ENCODE peak calls at places on chromosomes 13 and 19, in five cellular contexts. P is RWPE2, D is fibroblast of lung, G is fibroblast of the aortic adventitia, X is GM12865. S is an unnamed sample.

GRCh38 chr19:50362656-50363424 is 2.6 kb downstream of the NAPSA start:
- DNase-seq in P (no peak), D (no peak), G (no peak), X (no peak), S (no peak)

GRCh38 chr19:16159655-16160054 is 13.7 kb downstream of the CIB3 start:
- DNase-seq in P (no peak), D (no peak), G (no peak), X (no peak), S (no peak)

GRCh38 chr13:40780822-40781401 is 8.5 kb upstream of the SLC25A15 start:
- DNase-seq in P (no peak), D (peak), G (no peak), X (no peak), S (no peak)

GRCh38 chr13:41268764-41269163 is 5.4 kb upstream of the MTRF1 start:
- DNase-seq in P (no peak), D (peak), G (no peak), X (peak), S (no peak)

GRCh38 chr13:99043700-99044300 is 65.9 kb upstream of the DOCK9 start:
- DNase-seq in P (no peak), D (no peak), G (no peak), X (no peak), S (no peak)

GRCh38 chr13:96218475-96218874 is 128.6 kb downstream of the HS6ST3 start:
- DNase-seq in P (no peak), D (no peak), G (no peak), X (no peak), S (no peak)

GRCh38 chr13:111659842-111660241 is 339.4 kb downstream of the TEX29 start:
- DNase-seq in P (no peak), D (no peak), G (no peak), X (no peak), S (no peak)

GRCh38 chr19:3544742-3545668 is 6.0 kb downstream of the TEKTIP1 start:
- DNase-seq in P (no peak), D (peak), G (peak), X (peak), S (peak)

GRCh38 chr13:41568990-41569387 is 111.6 kb downstream of the RGCC start:
- DNase-seq in P (no peak), D (peak), G (peak), X (no peak), S (no peak)

GRCh38 chr19:18046066-18046718 is 38.2 kb downstream of the ARRDC2 start:
- DNase-seq in P (no peak), D (peak), G (peak), X (no peak), S (no peak)

GRCh38 chr19:23543351-23543750 is 143.7 kb downstream of the ZNF675 start:
- DNase-seq in P (no peak), D (no peak), G (no peak), X (no peak), S (no peak)

GRCh38 chr13:95100525-95101121 is 200.6 kb downstream of the ABCC4 start:
- DNase-seq in P (no peak), D (peak), G (peak), X (peak), S (no peak)

GRCh38 chr19:48635966-48636858 is 967 bp downstream of the DBP start:
- DNase-seq in P (no peak), D (no peak), G (no peak), X (peak), S (no peak)

GRCh38 chr19:1259206-1259872 is 9.8 kb upstream of the CIRBP start:
- DNase-seq in P (no peak), D (peak), G (peak), X (peak), S (peak)

GRCh38 chr19:38850976-38851621 is 1.3 kb upstream of the HNRNPL start:
- DNase-seq in P (no peak), D (no peak), G (no peak), X (peak), S (no peak)

GRCh38 chr13:112545866-112546265 is 42.1 kb downstream of the TUBGCP3 start:
- DNase-seq in P (no peak), D (peak), G (peak), X (no peak), S (no peak)

GRCh38 chr19:737591-738093 is 13.3 kb upstream of the MISP start:
- DNase-seq in P (peak), D (peak), G (no peak), X (peak), S (peak)

GRCh38 chr13:100836696-100837095 is 162.1 kb upstream of the TMTC4 start:
- DNase-seq in P (no peak), D (no peak), G (peak), X (no peak), S (no peak)

GRCh38 chr19:13090511-13091231 is 12.0 kb downstream of the LYL1 start:
- DNase-seq in P (peak), D (no peak), G (no peak), X (no peak), S (no peak)

GRCh38 chr19:30999726-31000125 is 349.5 kb downstream of the TSHZ3 start:
- DNase-seq in P (no peak), D (no peak), G (peak), X (no peak), S (no peak)

GRCh38 chr13:110128546-110128945 is 178.4 kb downstream of the COL4A1 start:
- DNase-seq in P (no peak), D (no peak), G (no peak), X (no peak), S (no peak)

GRCh38 chr19:19539738-19540703 is 2.0 kb downstream of the CILP2 start:
- DNase-seq in P (peak), D (peak), G (no peak), X (peak), S (peak)

GRCh38 chr19:57887195-57887941 is 1.5 kb downstream of the ZNF814 start:
- DNase-seq in P (no peak), D (no peak), G (peak), X (no peak), S (no peak)

GRCh38 chr13:49977992-49978391 is 18.9 kb upstream of the TRIM13 start:
- DNase-seq in P (no peak), D (no peak), G (no peak), X (no peak), S (no peak)

GRCh38 chr19:45558399-45558878 is 26.2 kb downstream of the OPA3 start:
- DNase-seq in P (no peak), D (peak), G (peak), X (peak), S (peak)

GRCh38 chr13:47136659-47136975 is 239.8 kb upstream of the HTR2A start:
- DNase-seq in P (no peak), D (no peak), G (no peak), X (no peak), S (no peak)

GRCh38 chr13:101530293-101530692 is 77.8 kb downstream of the ITGBL1 start:
- DNase-seq in P (no peak), D (peak), G (peak), X (no peak), S (no peak)

DNA sequence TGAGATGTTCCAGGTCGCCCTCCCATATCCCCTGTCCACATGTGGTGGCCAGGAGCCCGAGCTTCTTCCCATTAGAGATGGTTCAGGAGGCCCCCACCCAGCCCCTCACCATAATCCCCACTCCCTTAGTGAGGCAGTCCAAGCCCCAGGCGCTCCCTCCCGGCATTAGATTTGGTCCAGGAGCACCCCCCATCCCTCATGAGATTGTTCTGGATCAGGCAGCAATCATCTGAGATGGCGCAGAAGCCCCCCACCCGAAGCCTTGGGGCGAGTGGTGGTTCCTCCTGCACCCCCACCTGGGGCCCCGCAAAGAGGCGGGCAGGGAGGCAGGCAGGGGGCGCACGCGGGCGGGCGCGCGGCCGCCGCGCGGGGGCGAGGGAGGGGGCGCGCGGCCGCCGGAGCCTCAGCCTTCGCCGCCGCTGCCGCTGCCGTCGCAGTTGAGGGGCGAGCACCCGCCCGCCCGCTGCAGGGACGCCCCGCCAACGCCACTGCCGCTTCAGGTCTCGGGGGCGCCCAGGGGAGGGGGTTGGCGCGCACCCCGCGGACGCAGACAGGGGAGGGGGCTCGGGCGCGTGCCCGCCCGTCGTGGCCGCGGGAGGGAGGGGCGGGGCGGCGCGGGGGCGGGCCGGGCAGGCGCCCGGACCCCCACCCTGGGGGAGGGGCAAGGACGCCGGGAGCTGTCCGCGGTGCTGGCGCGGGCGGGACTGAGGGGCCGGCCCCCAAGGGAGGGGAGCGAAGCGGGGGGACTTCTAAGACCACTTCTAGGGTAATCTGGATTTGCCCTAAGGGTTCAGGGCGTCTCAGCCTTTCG is 46.4 kb upstream of the SHKBP1 start:
- DNase-seq in P (no peak), D (no peak), G (no peak), X (no peak), S (peak)
- TF ChIP-seq CTCF in P (peak), D (no peak), G (peak), X (no peak), S (peak)

GRCh38 chr19:5352229-5352763 is 11.7 kb upstream of the PTPRS start:
- DNase-seq in P (no peak), D (no peak), G (no peak), X (no peak), S (no peak)

GRCh38 chr19:5355693-5356092 is 15.1 kb upstream of the PTPRS start:
- DNase-seq in P (no peak), D (no peak), G (no peak), X (no peak), S (no peak)

GRCh38 chr19:5355076-5355475 is 14.5 kb upstream of the PTPRS start:
- DNase-seq in P (no peak), D (no peak), G (no peak), X (no peak), S (no peak)

GRCh38 chr19:5356428-5356827 is 15.8 kb upstream of the PTPRS start:
- DNase-seq in P (no peak), D (no peak), G (no peak), X (no peak), S (no peak)

DNA sequence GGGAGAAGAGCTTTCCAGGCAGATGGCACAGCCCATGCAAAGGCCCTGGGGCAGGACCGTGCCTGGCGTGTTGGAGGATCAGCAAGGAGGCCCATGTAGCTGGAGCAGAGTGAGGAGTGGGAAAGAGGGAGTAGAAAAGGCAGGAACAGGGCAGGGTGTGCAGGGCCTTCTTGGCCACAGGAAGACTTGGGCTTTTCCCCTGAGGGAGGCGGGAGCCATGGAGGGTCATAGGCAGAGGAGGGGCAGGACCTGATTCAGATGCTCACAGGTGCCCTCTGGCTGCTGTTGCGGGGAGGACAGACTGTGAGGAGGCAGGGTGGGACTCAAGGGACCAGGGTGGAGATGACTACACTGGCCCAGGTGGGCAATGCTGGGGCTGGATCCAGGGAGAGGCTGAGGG is 13.8 kb upstream of the PTPRS start:
- DNase-seq in P (no peak), D (no peak), G (no peak), X (peak), S (peak)
- TF ChIP-seq CTCF in P (peak), D (peak), G (no peak), X (peak), S (no peak)

DNA sequence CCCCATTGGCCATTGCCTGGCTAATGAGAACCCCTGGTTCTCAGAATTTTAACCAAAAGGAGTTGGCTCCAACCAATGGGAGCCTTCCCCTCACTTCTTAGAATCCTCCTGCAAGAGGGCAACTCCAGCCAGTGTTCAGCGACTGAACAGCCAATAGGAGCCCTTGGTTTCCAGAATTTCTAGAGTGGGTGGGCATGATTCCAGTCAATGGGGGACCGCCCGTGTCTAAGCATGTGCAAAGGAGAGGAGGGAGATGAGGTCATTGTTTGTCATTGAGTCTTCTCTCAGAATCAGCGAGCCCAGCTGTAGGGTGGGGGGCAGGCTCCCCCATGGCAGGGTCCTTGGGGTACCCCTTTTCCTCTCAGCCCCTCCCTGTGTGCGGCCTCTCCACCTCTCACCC is 9.5 kb upstream of the SWSAP1 start:
- DNase-seq in P (no peak), D (no peak), G (no peak), X (no peak), S (no peak)
- TF ChIP-seq CTCF in P (no peak), D (no peak), G (no peak), X (no peak), S (no peak)

GRCh38 chr19:2312819-2313501 is 5.0 kb upstream of the LINGO3 start:
- DNase-seq in P (no peak), D (no peak), G (no peak), X (no peak), S (no peak)

GRCh38 chr19:2317756-2318155 is 9.8 kb upstream of the LINGO3 start:
- DNase-seq in P (no peak), D (no peak), G (no peak), X (no peak), S (no peak)

GRCh38 chr19:2317300-2317699 is 9.3 kb upstream of the LINGO3 start:
- DNase-seq in P (no peak), D (no peak), G (no peak), X (no peak), S (no peak)

GRCh38 chr19:2315121-2315817 is 7.3 kb upstream of the LINGO3 start:
- DNase-seq in P (no peak), D (no peak), G (no peak), X (no peak), S (no peak)

GRCh38 chr19:2315818-2316353 is 7.9 kb upstream of the LINGO3 start:
- DNase-seq in P (no peak), D (peak), G (peak), X (peak), S (peak)
- TF ChIP-seq CTCF in P (no peak), D (peak), G (peak), X (peak), S (peak)

GRCh38 chr19:32230441-32230840 is 115.0 kb upstream of the ZNF507 start:
- DNase-seq in P (peak), D (no peak), G (no peak), X (no peak), S (no peak)

GRCh38 chr19:32223595-32224370 is 121.6 kb upstream of the ZNF507 start:
- DNase-seq in P (no peak), D (no peak), G (no peak), X (no peak), S (no peak)

GRCh38 chr19:32224371-32225244 is 120.8 kb upstream of the ZNF507 start:
- DNase-seq in P (no peak), D (peak), G (peak), X (peak), S (peak)

GRCh38 chr19:32231020-32231419 is 114.4 kb upstream of the ZNF507 start:
- DNase-seq in P (no peak), D (no peak), G (no peak), X (no peak), S (no peak)

GRCh38 chr19:32227561-32228165 is 117.7 kb upstream of the ZNF507 start:
- DNase-seq in P (no peak), D (no peak), G (no peak), X (no peak), S (no peak)
- TF ChIP-seq CTCF in P (no peak), D (no peak), G (no peak), X (no peak), S (no peak)

DNA sequence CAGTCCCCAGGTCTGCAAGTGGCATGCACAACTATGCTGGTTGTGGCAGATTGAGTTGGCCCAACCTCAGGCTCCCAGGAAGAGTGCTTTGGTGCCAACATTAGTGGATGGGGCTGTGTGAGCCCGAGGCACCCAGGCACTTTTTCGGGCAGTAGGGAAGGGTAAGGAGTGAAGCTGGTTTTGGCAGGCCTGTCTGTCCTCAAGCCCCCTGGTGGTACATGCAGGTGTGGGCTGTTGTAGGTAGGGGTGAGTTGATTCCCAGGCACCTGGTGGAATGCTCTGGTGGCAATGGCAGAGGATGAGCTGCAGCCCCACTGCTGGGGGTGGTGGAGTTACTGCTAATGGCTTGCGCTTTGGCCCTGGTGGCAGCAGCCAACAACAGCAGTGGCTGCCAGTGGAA is 723.7 kb upstream of the SLITRK1 start:
- DNase-seq in P (no peak), D (no peak), G (no peak), X (no peak), S (no peak)
- TF ChIP-seq CTCF in P (no peak), D (no peak), G (no peak), X (no peak), S (no peak)

DNA sequence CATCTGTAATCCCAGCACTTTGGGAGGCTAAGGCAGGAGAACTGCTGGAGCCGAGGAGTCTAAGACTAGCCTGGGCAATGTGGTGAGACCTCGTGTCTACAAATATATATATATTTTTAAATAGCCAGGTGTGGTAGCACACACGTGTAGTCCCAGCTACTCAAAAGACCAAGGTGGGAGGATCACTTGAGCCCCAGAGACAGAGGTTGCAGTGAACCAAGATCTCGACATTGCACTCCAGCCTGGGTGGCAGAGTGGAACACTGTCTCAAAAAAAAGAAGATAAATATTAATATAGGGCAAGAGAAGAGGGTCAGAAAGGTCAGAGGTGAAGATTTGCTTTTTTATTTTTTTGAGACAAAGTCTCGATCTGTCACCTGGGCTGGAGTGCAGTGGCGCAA is 5.5 kb upstream of the MRPL4 start:
- DNase-seq in P (no peak), D (no peak), G (no peak), X (no peak), S (no peak)
- TF ChIP-seq CTCF in P (no peak), D (no peak), G (no peak), X (no peak), S (no peak)

GRCh38 chr13:114128624-114129522 is 3.5 kb downstream of the RASA3 start:
- DNase-seq in P (no peak), D (peak), G (peak), X (peak), S (peak)
- TF ChIP-seq CTCF in P (no peak), D (no peak), G (no peak), X (no peak), S (no peak)

S was measured in GM13976.